ENCODE peak calls at places on chromosomes 5 and 9, in five cellular contexts. N is ascending aorta, J is mammary epithelial cell, S is HepG2, W is endothelial cell of umbilical vein. K is an unnamed sample.

GRCh38 chr9:93263334-93264229 is 79.6 kb downstream of the WNK2 start:
- DNase-seq in W (no peak), J (no peak), N (no peak), S (no peak), K (no peak)

GRCh38 chr9:17578911-17579793 is at the start of gene SH3GL2:
- DNase-seq in W (no peak), N (no peak), J (peak; percentile 35), S (no peak), K (peak; percentile 44)

GRCh38 chr9:120985759-120986353 is 59.3 kb upstream of the TRAF1 start:
- DNase-seq in W (peak; percentile 84), J (peak; percentile 34), N (no peak), S (peak; percentile 56), K (peak; percentile 81)

GRCh38 chr5:20678386-20678785 is 690.4 kb upstream of the CDH18 start:
- DNase-seq in J (no peak), W (no peak), S (no peak), N (no peak), K (no peak)

GRCh38 chr9:20621553-20622329 is 558 bp downstream of the MLLT3 start:
- DNase-seq in W (peak; percentile 70), J (peak; percentile 67), S (peak; percentile 20), N (no peak), K (peak; percentile 76)

GRCh38 chr5:142981886-142982820 is 212.0 kb downstream of the ARHGAP26 start:
- DNase-seq in S (peak; percentile 92), J (peak; percentile 94), N (no peak), W (peak; percentile 75), K (peak; percentile 51)

GRCh38 chr9:106892632-106893031 is 29.7 kb downstream of the ZNF462 start:
- DNase-seq in S (peak; percentile 23), W (peak; percentile 89), N (no peak), J (peak; percentile 95), K (peak; percentile 95)

GRCh38 chr5:80064124-80064523 is 29.0 kb downstream of the THBS4 start:
- DNase-seq in J (no peak), N (no peak), W (no peak), S (no peak), K (peak; percentile 80)

GRCh38 chr5:146962801-146963355 is 84.3 kb upstream of the PPP2R2B start:
- DNase-seq in N (no peak), W (no peak), J (peak; percentile 56), S (no peak), K (peak; percentile 57)

GRCh38 chr5:53874409-53874808 is 314.0 kb downstream of the NDUFS4 start:
- DNase-seq in N (no peak), J (no peak), W (no peak), S (no peak), K (no peak)

GRCh38 chr9:126985870-126986498 is 71.4 kb downstream of the RALGPS1 start:
- DNase-seq in J (peak; percentile 96), S (peak; percentile 5), N (peak; percentile 17), W (peak; percentile 46), K (no peak)

GRCh38 chr9:73132034-73132776 is 19.5 kb upstream of the ANXA1 start:
- DNase-seq in W (peak; percentile 94), N (peak; percentile 25), J (peak; percentile 97), S (no peak), K (peak; percentile 91)

GRCh38 chr9:108105885-108106284 is 616.3 kb upstream of the KLF4 start:
- DNase-seq in N (no peak), J (no peak), S (no peak), W (no peak), K (no peak)

GRCh38 chr5:179191506-179192184 is 131.5 kb downstream of the ZNF354C start:
- DNase-seq in N (no peak), S (no peak), W (no peak), J (no peak), K (no peak)

GRCh38 chr9:130672933-130673615 is 8.7 kb downstream of the PRDM12 start:
- DNase-seq in S (no peak), J (no peak), N (no peak), W (no peak), K (no peak)

GRCh38 chr5:59189482-59189881 is 606.6 kb downstream of the RAB3C start:
- DNase-seq in S (no peak), J (no peak), N (no peak), W (peak; percentile 12), K (no peak)

DNA sequence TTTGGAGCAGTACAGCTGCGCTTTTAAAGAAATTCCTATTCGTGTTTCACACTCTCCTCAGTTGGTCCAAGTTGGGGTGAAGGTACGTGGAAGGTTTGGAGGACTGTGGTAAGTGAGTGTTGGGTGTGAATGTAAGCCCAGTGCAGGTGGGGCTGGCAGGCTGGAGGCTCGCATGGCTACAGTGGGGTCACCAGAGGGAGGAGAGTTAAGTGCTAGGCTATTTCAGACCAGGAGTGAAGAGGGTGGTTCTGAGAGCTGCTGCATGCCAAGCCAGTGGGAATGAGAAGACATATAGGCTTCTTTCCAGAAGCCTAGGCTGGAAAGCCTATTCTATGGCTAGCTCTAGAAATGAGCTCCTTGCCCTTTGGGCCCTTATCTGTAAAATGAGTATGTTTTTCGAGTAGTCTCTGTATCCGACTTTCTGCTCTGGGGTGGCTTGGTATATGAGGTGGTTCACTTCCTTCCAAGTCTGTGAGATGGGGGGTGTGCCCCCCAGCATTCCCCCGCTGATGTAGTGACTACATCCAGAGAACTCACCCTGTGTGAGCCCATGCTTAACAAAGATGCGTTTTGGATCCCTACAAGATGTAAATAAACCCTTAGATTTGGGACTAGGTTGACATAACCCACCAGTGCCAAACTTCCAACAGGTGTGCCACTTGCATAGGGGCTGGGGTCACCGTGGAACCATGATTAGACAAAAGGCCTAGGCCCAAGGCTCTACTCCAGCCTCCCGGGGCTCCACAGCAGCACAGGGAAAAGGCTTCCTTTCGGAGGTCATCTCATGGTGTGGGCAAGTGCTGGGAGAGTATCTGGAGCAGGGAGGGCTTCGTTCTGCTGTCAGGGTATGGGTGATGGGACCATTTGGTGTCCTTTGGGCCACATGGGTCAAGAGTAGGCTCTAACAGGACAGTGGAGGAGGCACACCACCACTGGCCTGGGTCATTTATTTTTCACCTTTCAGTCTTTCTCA is 2.6 kb downstream of the TCF7 start:
- DNase-seq in N (no peak), J (no peak), S (no peak), W (no peak), K (no peak)
- H3K4me3 ChIP-seq in N (no peak overlapping the region), J (no peak overlapping the region), S (no peak overlapping the region), W (no peak overlapping the region), K (no peak overlapping the region)

GRCh38 chr5:154765396-154765925 is 10.3 kb downstream of the LARP1 start:
- DNase-seq in W (no peak), N (no peak), S (no peak), J (no peak), K (no peak)
- H3K4me1 ChIP-seq in W (peaks cover 3% of the 10 kb centered on the region), N (peaks cover 4% of the 10 kb centered on the region), S (peaks cover 89% of the 10 kb centered on the region), J (peaks cover 17% of the 10 kb centered on the region), K (peaks cover 49% of the 10 kb centered on the region)

GRCh38 chr5:140013536-140013935 is 29.6 kb downstream of the NRG2 start:
- DNase-seq in N (no peak), W (no peak), S (no peak), J (no peak), K (no peak)
- H3K4me3 ChIP-seq in N (no peak overlapping the region), W (no peak overlapping the region), S (no peak overlapping the region), J (no peak overlapping the region), K (no peak overlapping the region)

GRCh38 chr9:6681957-6682501 is 36.5 kb upstream of the GLDC start:
- DNase-seq in N (no peak), J (no peak), W (no peak), S (no peak), K (no peak)

GRCh38 chr9:6692433-6692832 is 46.9 kb upstream of the GLDC start:
- DNase-seq in N (no peak), S (no peak), W (no peak), J (no peak), K (no peak)

GRCh38 chr9:6686396-6686795 is 40.9 kb upstream of the GLDC start:
- DNase-seq in S (peak; percentile 44), N (no peak), J (peak; percentile 26), W (peak; percentile 21), K (peak; percentile 53)

GRCh38 chr9:6689893-6690634 is 44.5 kb upstream of the GLDC start:
- DNase-seq in J (no peak), S (no peak), W (no peak), N (no peak), K (no peak)

GRCh38 chr9:6687180-6687579 is 41.7 kb upstream of the GLDC start:
- DNase-seq in J (no peak), W (no peak), N (no peak), S (no peak), K (no peak)
- H3K4me1 ChIP-seq in J (peaks cover 4% of the 10 kb centered on the region), W (peaks cover 4% of the 10 kb centered on the region), N (no peaks in the 10 kb centered on the region), S (peaks cover 27% of the 10 kb centered on the region), K (peaks cover 11% of the 10 kb centered on the region)

GRCh38 chr9:91852801-91853347 is 97.2 kb downstream of the ROR2 start:
- DNase-seq in N (no peak), W (no peak), S (no peak), J (no peak), K (no peak)
- H3K4me3 ChIP-seq in N (no peak overlapping the region), W (no peak overlapping the region), S (no peak overlapping the region), J (no peak overlapping the region), K (no peak overlapping the region)

DNA sequence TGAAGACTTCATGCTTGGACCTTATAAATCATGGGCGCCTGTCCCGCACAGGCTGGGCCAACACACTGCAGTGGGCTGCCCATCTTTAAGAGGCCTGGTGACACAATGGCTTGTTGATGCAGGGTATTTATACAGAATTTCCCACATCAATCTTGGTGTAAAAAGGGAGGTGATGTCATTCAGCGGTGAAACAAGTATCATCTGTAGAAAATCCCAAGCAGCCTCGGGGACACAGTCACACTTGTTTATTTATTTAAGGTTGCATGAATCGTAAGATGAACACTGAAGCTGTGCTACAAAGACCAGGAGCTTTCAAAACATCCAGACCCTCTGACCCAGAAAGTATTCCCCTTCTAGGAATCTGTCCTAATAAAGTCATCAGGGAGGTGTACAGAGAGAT is 40.5 kb downstream of the SMIM23 start:
- DNase-seq in S (no peak), J (no peak), W (no peak), N (no peak), K (no peak)
- H3K4me1 ChIP-seq in S (no peaks in the 10 kb centered on the region), J (peaks cover 5% of the 10 kb centered on the region), W (no peaks in the 10 kb centered on the region), N (no peaks in the 10 kb centered on the region), K (no peaks in the 10 kb centered on the region)

K was measured in adipocyte.